ENCODE peak calls at places on chromosomes 16 and 17, in six cellular contexts. X is stimulated activated CD4-positive, alpha-beta T cell treated with anti-CD3 and anti-CD28 coated beads, Interleukin-1b, Interleukin-23, amount 100 ng/mL, for 1 hour; L is GM19239; E is caudate nucleus; G is amniotic epithelial cell; I is T follicular helper cell. F is an unnamed sample.
A peak's percentile ranks its signal among the peaks of the same experiment; 100 is the strongest.

GRCh38 chr17:63402808-63403207 is 43.3 kb downstream of the CYB561 start:
- DNase-seq in X (no peak), L (no peak), E (no peak), G (peak; percentile 66), I (no peak), F (no peak)

GRCh38 chr17:7294614-7295153 is at the start of gene YBX2:
- DNase-seq in X (peak; percentile 54), L (peak; percentile 85), E (no peak), G (no peak), I (peak; percentile 52), F (peak; percentile 64)

GRCh38 chr16:4327782-4328579 is 12.1 kb downstream of the GLIS2 start:
- DNase-seq in X (no peak), L (no peak), E (peak; percentile 78), G (peak; percentile 76), I (peak; percentile 33), F (no peak)

GRCh38 chr17:65088621-65089385 is 32.3 kb upstream of the GNA13 start:
- DNase-seq in X (no peak), L (no peak), E (no peak), G (no peak), I (no peak), F (no peak)

GRCh38 chr16:50539822-50540710 is 8.1 kb upstream of the NKD1 start:
- DNase-seq in X (no peak), L (no peak), E (peak; percentile 42), G (no peak), I (no peak), F (no peak)

GRCh38 chr16:88940196-88941050 is 36.6 kb downstream of the CBFA2T3 start:
- DNase-seq in X (no peak), L (peak; percentile 71), E (no peak), G (no peak), I (no peak), F (no peak)

GRCh38 chr16:57519796-57520360 is 16.5 kb downstream of the CCDC102A start:
- DNase-seq in X (peak; percentile 75), L (peak; percentile 94), E (peak; percentile 73), G (peak; percentile 51), I (peak; percentile 69), F (no peak)

GRCh38 chr16:88402551-88402950 is 19.8 kb downstream of the ZNF469 start:
- DNase-seq in X (no peak), L (no peak), E (no peak), G (no peak), I (no peak), F (no peak)

GRCh38 chr17:27218719-27219488 is 75.0 kb upstream of the WSB1 start:
- DNase-seq in X (no peak), L (no peak), E (no peak), G (no peak), I (no peak), F (no peak)

GRCh38 chr17:17401271-17401781 is 75.5 kb upstream of the MED9 start:
- DNase-seq in X (no peak), L (no peak), E (peak; percentile 34), G (peak; percentile 61), I (no peak), F (no peak)

GRCh38 chr17:2484876-2485275 is 26.8 kb downstream of the METTL16 start:
- DNase-seq in X (no peak), L (no peak), E (peak; percentile 21), G (no peak), I (no peak), F (peak; percentile 73)

GRCh38 chr17:72488542-72489272 is 367.9 kb downstream of the SOX9 start:
- DNase-seq in X (no peak), L (no peak), E (no peak), G (no peak), I (no peak), F (peak; percentile 15)

GRCh38 chr17:74059471-74059870 is 144.0 kb upstream of the RPL38 start:
- DNase-seq in X (no peak), L (no peak), E (no peak), G (no peak), I (no peak), F (peak; percentile 53)

GRCh38 chr17:66957951-66958579 is 6.4 kb upstream of the CACNG4 start:
- DNase-seq in X (no peak), L (no peak), E (no peak), G (no peak), I (no peak), F (no peak)

GRCh38 chr16:86834451-86835035 is 256.2 kb downstream of the FOXL1 start:
- DNase-seq in X (no peak), L (no peak), E (no peak), G (peak; percentile 55), I (no peak), F (no peak)

GRCh38 chr17:45793999-45794540 is 9.9 kb downstream of the CRHR1 start:
- DNase-seq in X (no peak), L (no peak), E (no peak), G (no peak), I (no peak), F (no peak)

GRCh38 chr17:49755681-49756283 is 8.1 kb downstream of the FAM117A start:
- DNase-seq in X (no peak), L (no peak), E (no peak), G (no peak), I (no peak), F (no peak)

GRCh38 chr17:13106171-13106570 is 88.3 kb upstream of the ELAC2 start:
- DNase-seq in X (no peak), L (no peak), E (no peak), G (no peak), I (no peak), F (no peak)

GRCh38 chr17:51461578-51462004 is 201.2 kb downstream of the UTP18 start:
- DNase-seq in X (peak; percentile 4), L (peak; percentile 45), E (peak; percentile 33), G (peak; percentile 15), I (peak; percentile 30), F (no peak)

GRCh38 chr16:22183335-22183734 is 21.0 kb downstream of the SDR42E2 start:
- DNase-seq in X (no peak), L (no peak), E (no peak), G (no peak), I (no peak), F (no peak)

GRCh38 chr16:72848759-72849664 is 198.9 kb downstream of the ZFHX3 start:
- DNase-seq in X (no peak), L (no peak), E (peak; percentile 65), G (peak; percentile 78), I (no peak), F (no peak)

GRCh38 chr17:29620271-29620670 is 2.4 kb downstream of the CORO6 start:
- DNase-seq in X (no peak), L (no peak), E (no peak), G (no peak), I (no peak), F (no peak)

GRCh38 chr17:57597531-57598453 is 147.3 kb downstream of the CCDC182 start:
- DNase-seq in X (no peak), L (no peak), E (peak; percentile 76), G (peak; percentile 73), I (no peak), F (no peak)

GRCh38 chr16:11848842-11849241 is 2.5 kb downstream of the RSL1D1 start:
- DNase-seq in X (no peak), L (no peak), E (no peak), G (peak; percentile 68), I (no peak), F (no peak)

GRCh38 chr16:50279142-50279865 is 13.0 kb downstream of the ADCY7 start:
- DNase-seq in X (no peak), L (no peak), E (peak; percentile 25), G (no peak), I (no peak), F (no peak)

GRCh38 chr17:55416000-55416399 is 5.6 kb downstream of the MMD start:
- DNase-seq in X (no peak), L (no peak), E (no peak), G (no peak), I (no peak), F (no peak)

GRCh38 chr16:69417537-69418199 is 6.8 kb upstream of the CYB5B start:
- DNase-seq in X (no peak), L (no peak), E (no peak), G (peak; percentile 46), I (no peak), F (no peak)

GRCh38 chr17:77145635-77146632 is 5.2 kb downstream of the SEC14L1 start:
- DNase-seq in X (no peak), L (no peak), E (peak; percentile 59), G (peak; percentile 51), I (no peak), F (no peak)

GRCh38 chr16:97822-98221 is 19.8 kb downstream of the MPG start:
- DNase-seq in X (no peak), L (no peak), E (no peak), G (peak; percentile 48), I (no peak), F (no peak)

GRCh38 chr17:50297407-50297865 is 23.2 kb downstream of the TMEM92 start:
- DNase-seq in X (peak; percentile 60), L (peak; percentile 75), E (peak; percentile 61), G (peak; percentile 52), I (peak; percentile 68), F (no peak)

F was measured in NCI-H1417 treated with DMSO at 0.1 percent for 48 hours.